ENCODE peak calls at places on chromosome 22, in six cellular contexts. J, L, T, A, N and F are unnamed samples.

GRCh38 chr22:24001314-24001713 is 3.9 kb downstream of the GSTT4 start:
- DNase-seq in J (no peak), L (no peak), T (no peak), A (no peak), N (peak; percentile 25), F (no peak)

GRCh38 chr22:19824197-19825015 is 30.3 kb downstream of the GNB1L start:
- DNase-seq in J (no peak), L (no peak), T (peak; percentile 68), A (no peak), N (no peak), F (no peak)

GRCh38 chr22:16958475-16958874 is 49.5 kb downstream of the GAB4 start:
- DNase-seq in J (no peak), L (no peak), T (no peak), A (no peak), N (no peak), F (peak; percentile 4)

GRCh38 chr22:47587861-47588582 is 825.6 kb downstream of the TBC1D22A start:
- DNase-seq in J (no peak), L (no peak), T (no peak), A (no peak), N (no peak), F (no peak)

GRCh38 chr22:17952273-17952801 is 72.0 kb downstream of the MICAL3 start:
- DNase-seq in J (no peak), L (no peak), T (no peak), A (no peak), N (no peak), F (no peak)

GRCh38 chr22:23293720-23294119 is 113.4 kb downstream of the BCR start:
- DNase-seq in J (no peak), L (no peak), T (no peak), A (no peak), N (no peak), F (no peak)

GRCh38 chr22:36619797-36620390 is 83.7 kb downstream of the CACNG2 start:
- DNase-seq in J (no peak), L (no peak), T (no peak), A (no peak), N (no peak), F (no peak)

GRCh38 chr22:37330200-37331033 is 48.1 kb downstream of the CYTH4 start:
- DNase-seq in J (peak; percentile 91), L (no peak), T (peak; percentile 94), A (peak; percentile 65), N (peak; percentile 73), F (peak; percentile 75)

GRCh38 chr22:37496651-37497599 is 10.7 kb upstream of the MFNG start:
- DNase-seq in J (no peak), L (no peak), T (no peak), A (no peak), N (no peak), F (no peak)

GRCh38 chr22:48842976-48843375 is 984.7 kb downstream of the BRD1 start:
- DNase-seq in J (no peak), L (no peak), T (no peak), A (no peak), N (no peak), F (no peak)

GRCh38 chr22:31583861-31584485 is 78.0 kb downstream of the PISD start:
- DNase-seq in J (no peak), L (no peak), T (no peak), A (peak; percentile 49), N (no peak), F (no peak)

GRCh38 chr22:18997925-18998315 is 61.8 kb upstream of the PRODH start:
- DNase-seq in J (peak; percentile 94), L (no peak), T (no peak), A (no peak), N (no peak), F (no peak)

GRCh38 chr22:38471237-38471636 is 3.3 kb downstream of the KDELR3 start:
- DNase-seq in J (no peak), L (no peak), T (no peak), A (no peak), N (no peak), F (no peak)

GRCh38 chr22:48370508-48371325 is 1457.0 kb downstream of the BRD1 start:
- DNase-seq in J (no peak), L (no peak), T (no peak), A (no peak), N (no peak), F (no peak)

GRCh38 chr22:19455585-19456370 is 8.3 kb upstream of the C22orf39 start:
- DNase-seq in J (no peak), L (no peak), T (no peak), A (no peak), N (no peak), F (no peak)

GRCh38 chr22:38424525-38425080 is 30.4 kb downstream of the KCNJ4 start:
- DNase-seq in J (no peak), L (no peak), T (no peak), A (no peak), N (no peak), F (no peak)

GRCh38 chr22:26483043-26483438 is 542 bp downstream of the HPS4 start:
- DNase-seq in J (no peak), L (no peak), T (no peak), A (no peak), N (no peak), F (no peak)

GRCh38 chr22:38572065-38572464 is 2.1 kb upstream of the DMC1 start:
- DNase-seq in J (peak; percentile 47), L (peak; percentile 43), T (peak; percentile 39), A (peak; percentile 26), N (peak; percentile 50), F (peak; percentile 53)

GRCh38 chr22:23823331-23823791 is 15.4 kb downstream of the DERL3 start:
- DNase-seq in J (no peak), L (no peak), T (no peak), A (no peak), N (no peak), F (no peak)

GRCh38 chr22:41237707-41238569 is 2.8 kb downstream of the CHADL start:
- DNase-seq in J (peak; percentile 33), L (peak; percentile 80), T (no peak), A (peak; percentile 40), N (peak; percentile 93), F (peak; percentile 91)

GRCh38 chr22:47092896-47093311 is 330.5 kb downstream of the TBC1D22A start:
- DNase-seq in J (peak; percentile 82), L (no peak), T (no peak), A (no peak), N (no peak), F (no peak)

GRCh38 chr22:25898707-25899365 is 156.8 kb downstream of the MYO18B start:
- DNase-seq in J (no peak), L (no peak), T (no peak), A (no peak), N (peak; percentile 17), F (no peak)

GRCh38 chr22:30121988-30122387 is 41.7 kb downstream of the HORMAD2 start:
- DNase-seq in J (no peak), L (no peak), T (no peak), A (no peak), N (no peak), F (no peak)

GRCh38 chr22:37284807-37285355 is 2.6 kb downstream of the CYTH4 start:
- DNase-seq in J (peak; percentile 25), L (peak; percentile 92), T (no peak), A (no peak), N (peak; percentile 76), F (peak; percentile 68)

GRCh38 chr22:26845016-26845728 is 187.8 kb downstream of the MIAT start:
- DNase-seq in J (no peak), L (no peak), T (no peak), A (no peak), N (no peak), F (no peak)

GRCh38 chr22:41782316-41782715 is 18.2 kb upstream of the CCDC134 start:
- DNase-seq in J (no peak), L (no peak), T (no peak), A (no peak), N (no peak), F (no peak)

GRCh38 chr22:39624501-39624821 is 53.9 kb downstream of the CACNA1I start:
- DNase-seq in J (no peak), L (no peak), T (no peak), A (no peak), N (no peak), F (no peak)

GRCh38 chr22:43343262-43343988 is at the start of gene SCUBE1:
- DNase-seq in J (no peak), L (peak; percentile 40), T (peak; percentile 90), A (peak; percentile 60), N (peak; percentile 75), F (peak; percentile 63)

GRCh38 chr22:20580611-20581502 is 73.4 kb downstream of the MED15 start:
- DNase-seq in J (no peak), L (no peak), T (no peak), A (no peak), N (no peak), F (no peak)

GRCh38 chr22:20741634-20742581 is 32.0 kb upstream of the SERPIND1 start:
- DNase-seq in J (peak; percentile 54), L (peak; percentile 17), T (peak; percentile 43), A (peak; percentile 24), N (peak; percentile 69), F (peak; percentile 62)

GRCh38 chr22:42876041-42876440 is 19.0 kb upstream of the ARFGAP3 start:
- DNase-seq in J (no peak), L (no peak), T (no peak), A (no peak), N (no peak), F (no peak)

GRCh38 chr22:31243339-31244043 is 31.4 kb downstream of the LIMK2 start:
- DNase-seq in J (no peak), L (no peak), T (no peak), A (no peak), N (no peak), F (no peak)

GRCh38 chr22:48567213-48567975 is 1260.3 kb downstream of the BRD1 start:
- DNase-seq in J (no peak), L (no peak), T (no peak), A (no peak), N (no peak), F (no peak)